ENCODE peak calls at places on chromosomes 6 and 20, in five cellular contexts. One of them, this sample, is unnamed.
A peak's percentile ranks its signal among the peaks of the same experiment; 100 is the strongest.

GRCh38 chr20:3808141-3808479 is 12.0 kb downstream of the CDC25B start:
- DNase-seq in effector memory CD4-positive, alpha-beta T cell: no peak
- DNase-seq in esophagus muscularis mucosa: peak; percentile 95
- DNase-seq in neural progenitor cell: no peak
- DNase-seq in CD8-positive, alpha-beta T cell: no peak
- DNase-seq in this sample: peak; percentile 53

GRCh38 chr20:49471397-49471796 is 11.1 kb downstream of the KCNB1 start:
- DNase-seq in effector memory CD4-positive, alpha-beta T cell: no peak
- DNase-seq in esophagus muscularis mucosa: no peak
- DNase-seq in neural progenitor cell: no peak
- DNase-seq in CD8-positive, alpha-beta T cell: no peak
- DNase-seq in this sample: no peak

GRCh38 chr6:39684790-39685485 is 40.3 kb downstream of the KIF6 start:
- DNase-seq in effector memory CD4-positive, alpha-beta T cell: no peak
- DNase-seq in esophagus muscularis mucosa: no peak
- DNase-seq in neural progenitor cell: no peak
- DNase-seq in CD8-positive, alpha-beta T cell: no peak
- DNase-seq in this sample: no peak

GRCh38 chr6:25660512-25660911 is 8.5 kb downstream of the SCGN start:
- DNase-seq in effector memory CD4-positive, alpha-beta T cell: no peak
- DNase-seq in esophagus muscularis mucosa: no peak
- DNase-seq in neural progenitor cell: no peak
- DNase-seq in CD8-positive, alpha-beta T cell: no peak
- DNase-seq in this sample: no peak

GRCh38 chr20:46438156-46438750 is 31.8 kb upstream of the ELMO2 start:
- DNase-seq in effector memory CD4-positive, alpha-beta T cell: peak; percentile 8
- DNase-seq in esophagus muscularis mucosa: no peak
- DNase-seq in neural progenitor cell: peak; percentile 65
- DNase-seq in CD8-positive, alpha-beta T cell: no peak
- DNase-seq in this sample: peak; percentile 6

GRCh38 chr20:1402149-1402548 is 9.3 kb upstream of the FKBP1A start:
- DNase-seq in effector memory CD4-positive, alpha-beta T cell: no peak
- DNase-seq in esophagus muscularis mucosa: peak; percentile 47
- DNase-seq in neural progenitor cell: no peak
- DNase-seq in CD8-positive, alpha-beta T cell: no peak
- DNase-seq in this sample: no peak

GRCh38 chr6:14305131-14305530 is 187.6 kb downstream of the CD83 start:
- DNase-seq in effector memory CD4-positive, alpha-beta T cell: no peak
- DNase-seq in esophagus muscularis mucosa: no peak
- DNase-seq in neural progenitor cell: no peak
- DNase-seq in CD8-positive, alpha-beta T cell: no peak
- DNase-seq in this sample: no peak

GRCh38 chr6:4049246-4049645 is 29.7 kb downstream of the FAM217A start:
- DNase-seq in effector memory CD4-positive, alpha-beta T cell: no peak
- DNase-seq in esophagus muscularis mucosa: no peak
- DNase-seq in neural progenitor cell: no peak
- DNase-seq in CD8-positive, alpha-beta T cell: no peak
- DNase-seq in this sample: no peak

GRCh38 chr6:8047466-8048292 is 16.5 kb downstream of the BLOC1S5 start:
- DNase-seq in effector memory CD4-positive, alpha-beta T cell: no peak
- DNase-seq in esophagus muscularis mucosa: no peak
- DNase-seq in neural progenitor cell: peak; percentile 46
- DNase-seq in CD8-positive, alpha-beta T cell: no peak
- DNase-seq in this sample: no peak

GRCh38 chr6:11328613-11329247 is 96.3 kb upstream of the NEDD9 start:
- DNase-seq in effector memory CD4-positive, alpha-beta T cell: no peak
- DNase-seq in esophagus muscularis mucosa: no peak
- DNase-seq in neural progenitor cell: no peak
- DNase-seq in CD8-positive, alpha-beta T cell: no peak
- DNase-seq in this sample: no peak

GRCh38 chr20:4151991-4152695 is 136.8 kb upstream of the RNF24 start:
- DNase-seq in effector memory CD4-positive, alpha-beta T cell: no peak
- DNase-seq in esophagus muscularis mucosa: no peak
- DNase-seq in neural progenitor cell: no peak
- DNase-seq in CD8-positive, alpha-beta T cell: no peak
- DNase-seq in this sample: no peak

GRCh38 chr6:36780517-36781210 is 58.6 kb downstream of the CPNE5 start:
- DNase-seq in effector memory CD4-positive, alpha-beta T cell: no peak
- DNase-seq in esophagus muscularis mucosa: no peak
- DNase-seq in neural progenitor cell: no peak
- DNase-seq in CD8-positive, alpha-beta T cell: no peak
- DNase-seq in this sample: no peak

GRCh38 chr6:26576407-26576843 is 20.3 kb upstream of the ABT1 start:
- DNase-seq in effector memory CD4-positive, alpha-beta T cell: no peak
- DNase-seq in esophagus muscularis mucosa: no peak
- DNase-seq in neural progenitor cell: no peak
- DNase-seq in CD8-positive, alpha-beta T cell: no peak
- DNase-seq in this sample: no peak

GRCh38 chr6:127367023-127367375 is 23.6 kb upstream of the ECHDC1 start:
- DNase-seq in effector memory CD4-positive, alpha-beta T cell: no peak
- DNase-seq in esophagus muscularis mucosa: no peak
- DNase-seq in neural progenitor cell: no peak
- DNase-seq in CD8-positive, alpha-beta T cell: no peak
- DNase-seq in this sample: no peak

GRCh38 chr6:3869632-3870527 is 20.7 kb downstream of the FAM50B start:
- DNase-seq in effector memory CD4-positive, alpha-beta T cell: no peak
- DNase-seq in esophagus muscularis mucosa: no peak
- DNase-seq in neural progenitor cell: no peak
- DNase-seq in CD8-positive, alpha-beta T cell: no peak
- DNase-seq in this sample: no peak

GRCh38 chr20:48405909-48406308 is 421.9 kb downstream of the PREX1 start:
- DNase-seq in effector memory CD4-positive, alpha-beta T cell: no peak
- DNase-seq in esophagus muscularis mucosa: no peak
- DNase-seq in neural progenitor cell: peak; percentile 39
- DNase-seq in CD8-positive, alpha-beta T cell: no peak
- DNase-seq in this sample: peak; percentile 19

GRCh38 chr20:57397004-57397692 is 6.0 kb downstream of the RBM38 start:
- DNase-seq in effector memory CD4-positive, alpha-beta T cell: no peak
- DNase-seq in esophagus muscularis mucosa: no peak
- DNase-seq in neural progenitor cell: no peak
- DNase-seq in CD8-positive, alpha-beta T cell: peak; percentile 52
- DNase-seq in this sample: no peak

GRCh38 chr6:43369174-43370002 is at the start of gene ZNF318:
- DNase-seq in effector memory CD4-positive, alpha-beta T cell: peak; percentile 90
- DNase-seq in esophagus muscularis mucosa: peak; percentile 98
- DNase-seq in neural progenitor cell: peak; percentile 100
- DNase-seq in CD8-positive, alpha-beta T cell: peak; percentile 94
- DNase-seq in this sample: peak; percentile 97

GRCh38 chr6:39228111-39228971 is 934 bp downstream of the KCNK5 start:
- DNase-seq in effector memory CD4-positive, alpha-beta T cell: no peak
- DNase-seq in esophagus muscularis mucosa: no peak
- DNase-seq in neural progenitor cell: peak; percentile 41
- DNase-seq in CD8-positive, alpha-beta T cell: no peak
- DNase-seq in this sample: no peak

GRCh38 chr6:169960891-169961611 is 209.6 kb downstream of the ERMARD start:
- DNase-seq in effector memory CD4-positive, alpha-beta T cell: no peak
- DNase-seq in esophagus muscularis mucosa: no peak
- DNase-seq in neural progenitor cell: peak; percentile 32
- DNase-seq in CD8-positive, alpha-beta T cell: peak; percentile 17
- DNase-seq in this sample: no peak

GRCh38 chr6:14462135-14462905 is 344.7 kb downstream of the CD83 start:
- DNase-seq in effector memory CD4-positive, alpha-beta T cell: no peak
- DNase-seq in esophagus muscularis mucosa: no peak
- DNase-seq in neural progenitor cell: no peak
- DNase-seq in CD8-positive, alpha-beta T cell: no peak
- DNase-seq in this sample: no peak

GRCh38 chr6:4582506-4582905 is 193.7 kb upstream of the CDYL start:
- DNase-seq in effector memory CD4-positive, alpha-beta T cell: no peak
- DNase-seq in esophagus muscularis mucosa: peak; percentile 82
- DNase-seq in neural progenitor cell: no peak
- DNase-seq in CD8-positive, alpha-beta T cell: no peak
- DNase-seq in this sample: no peak

GRCh38 chr20:57911512-57912226 is 201.9 kb upstream of the PMEPA1 start:
- DNase-seq in effector memory CD4-positive, alpha-beta T cell: no peak
- DNase-seq in esophagus muscularis mucosa: no peak
- DNase-seq in neural progenitor cell: no peak
- DNase-seq in CD8-positive, alpha-beta T cell: no peak
- DNase-seq in this sample: no peak

GRCh38 chr6:137160763-137161162 is 12.7 kb downstream of the IL22RA2 start:
- DNase-seq in effector memory CD4-positive, alpha-beta T cell: no peak
- DNase-seq in esophagus muscularis mucosa: no peak
- DNase-seq in neural progenitor cell: no peak
- DNase-seq in CD8-positive, alpha-beta T cell: no peak
- DNase-seq in this sample: no peak

GRCh38 chr20:32316667-32317066 is 39.2 kb downstream of the KIF3B start:
- DNase-seq in effector memory CD4-positive, alpha-beta T cell: no peak
- DNase-seq in esophagus muscularis mucosa: no peak
- DNase-seq in neural progenitor cell: no peak
- DNase-seq in CD8-positive, alpha-beta T cell: no peak
- DNase-seq in this sample: no peak
- H3K4me3 ChIP-seq in effector memory CD4-positive, alpha-beta T cell: no peak overlapping the region
- H3K4me3 ChIP-seq in esophagus muscularis mucosa: no peak overlapping the region
- H3K4me3 ChIP-seq in neural progenitor cell: no peak overlapping the region
- H3K4me3 ChIP-seq in CD8-positive, alpha-beta T cell: no peak overlapping the region
- H3K4me3 ChIP-seq in this sample: no peak overlapping the region

GRCh38 chr6:49462599-49462926 is 490 bp downstream of the MMUT start:
- DNase-seq in effector memory CD4-positive, alpha-beta T cell: no peak
- DNase-seq in esophagus muscularis mucosa: no peak
- DNase-seq in neural progenitor cell: peak; percentile 17
- DNase-seq in CD8-positive, alpha-beta T cell: no peak
- DNase-seq in this sample: no peak

GRCh38 chr6:49462071-49462470 is 982 bp downstream of the MMUT start:
- DNase-seq in effector memory CD4-positive, alpha-beta T cell: no peak
- DNase-seq in esophagus muscularis mucosa: no peak
- DNase-seq in neural progenitor cell: no peak
- DNase-seq in CD8-positive, alpha-beta T cell: no peak
- DNase-seq in this sample: no peak

GRCh38 chr6:49462927-49463611 is at the start of the genes CENPQ and MMUT:
- DNase-seq in effector memory CD4-positive, alpha-beta T cell: peak; percentile 87
- DNase-seq in esophagus muscularis mucosa: peak; percentile 98
- DNase-seq in neural progenitor cell: peak; percentile 97
- DNase-seq in CD8-positive, alpha-beta T cell: peak; percentile 92
- DNase-seq in this sample: peak; percentile 93

GRCh38 chr6:49463612-49463967 is 420 bp downstream of the CENPQ start:
- DNase-seq in effector memory CD4-positive, alpha-beta T cell: no peak
- DNase-seq in esophagus muscularis mucosa: no peak
- DNase-seq in neural progenitor cell: no peak
- DNase-seq in CD8-positive, alpha-beta T cell: no peak
- DNase-seq in this sample: no peak

DNA sequence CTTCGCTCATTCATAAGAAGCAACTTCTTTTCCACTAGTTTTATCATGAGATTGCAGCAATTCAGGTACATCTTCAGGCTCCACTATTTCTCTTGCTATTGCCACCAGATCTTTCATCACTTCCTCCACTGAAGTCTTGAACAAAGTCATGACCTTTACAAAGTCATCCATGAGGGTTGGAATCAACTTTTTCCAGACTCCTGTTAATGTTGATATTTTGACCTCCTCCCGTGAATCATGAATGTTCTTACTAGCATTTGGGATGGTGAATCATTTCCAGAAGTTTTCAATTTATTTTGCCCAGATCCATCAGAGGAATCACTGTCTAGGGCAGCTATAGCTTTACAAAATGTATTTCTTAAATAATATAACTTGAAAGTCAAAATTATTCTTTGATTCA is 1.5 kb downstream of the CENPQ start:
- DNase-seq in effector memory CD4-positive, alpha-beta T cell: no peak
- DNase-seq in esophagus muscularis mucosa: no peak
- DNase-seq in neural progenitor cell: no peak
- DNase-seq in CD8-positive, alpha-beta T cell: no peak
- DNase-seq in this sample: no peak
- H3K4me3 ChIP-seq in effector memory CD4-positive, alpha-beta T cell: no peak overlapping the region
- H3K4me3 ChIP-seq in esophagus muscularis mucosa: no peak overlapping the region
- H3K4me3 ChIP-seq in neural progenitor cell: peak overlapping the region; percentile 95
- H3K4me3 ChIP-seq in CD8-positive, alpha-beta T cell: no peak overlapping the region
- H3K4me3 ChIP-seq in this sample: peak overlapping the region; percentile 69

GRCh38 chr6:155270566-155271091 is 6.8 kb downstream of the CLDN20 start:
- DNase-seq in effector memory CD4-positive, alpha-beta T cell: no peak
- DNase-seq in esophagus muscularis mucosa: no peak
- DNase-seq in neural progenitor cell: peak; percentile 35
- DNase-seq in CD8-positive, alpha-beta T cell: no peak
- DNase-seq in this sample: no peak

GRCh38 chr6:155269765-155270164 is 6.0 kb downstream of the CLDN20 start:
- DNase-seq in effector memory CD4-positive, alpha-beta T cell: no peak
- DNase-seq in esophagus muscularis mucosa: no peak
- DNase-seq in neural progenitor cell: no peak
- DNase-seq in CD8-positive, alpha-beta T cell: no peak
- DNase-seq in this sample: no peak

GRCh38 chr6:155264704-155265320 is 999 bp downstream of the CLDN20 start:
- DNase-seq in effector memory CD4-positive, alpha-beta T cell: no peak
- DNase-seq in esophagus muscularis mucosa: no peak
- DNase-seq in neural progenitor cell: no peak
- DNase-seq in CD8-positive, alpha-beta T cell: no peak
- DNase-seq in this sample: no peak

GRCh38 chr6:155265843-155266535 is 2.2 kb downstream of the CLDN20 start:
- DNase-seq in effector memory CD4-positive, alpha-beta T cell: no peak
- DNase-seq in esophagus muscularis mucosa: no peak
- DNase-seq in neural progenitor cell: no peak
- DNase-seq in CD8-positive, alpha-beta T cell: no peak
- DNase-seq in this sample: no peak

GRCh38 chr6:155267411-155267810 is 3.6 kb downstream of the CLDN20 start:
- DNase-seq in effector memory CD4-positive, alpha-beta T cell: no peak
- DNase-seq in esophagus muscularis mucosa: no peak
- DNase-seq in neural progenitor cell: no peak
- DNase-seq in CD8-positive, alpha-beta T cell: no peak
- DNase-seq in this sample: no peak
- H3K4me3 ChIP-seq in effector memory CD4-positive, alpha-beta T cell: no peak overlapping the region
- H3K4me3 ChIP-seq in esophagus muscularis mucosa: no peak overlapping the region
- H3K4me3 ChIP-seq in neural progenitor cell: no peak overlapping the region
- H3K4me3 ChIP-seq in CD8-positive, alpha-beta T cell: no peak overlapping the region
- H3K4me3 ChIP-seq in this sample: no peak overlapping the region

GRCh38 chr20:61252601-61253263 is 671 bp downstream of the CDH4 start:
- DNase-seq in effector memory CD4-positive, alpha-beta T cell: no peak
- DNase-seq in esophagus muscularis mucosa: no peak
- DNase-seq in neural progenitor cell: peak; percentile 36
- DNase-seq in CD8-positive, alpha-beta T cell: no peak
- DNase-seq in this sample: no peak
- H3K4me3 ChIP-seq in effector memory CD4-positive, alpha-beta T cell: no peak overlapping the region
- H3K4me3 ChIP-seq in esophagus muscularis mucosa: peak overlapping the region; percentile 53
- H3K4me3 ChIP-seq in neural progenitor cell: peak overlapping the region; percentile 68
- H3K4me3 ChIP-seq in CD8-positive, alpha-beta T cell: no peak overlapping the region
- H3K4me3 ChIP-seq in this sample: no peak overlapping the region

GRCh38 chr6:131574133-131574532 is 1.1 kb downstream of the ARG1 start:
- DNase-seq in effector memory CD4-positive, alpha-beta T cell: no peak
- DNase-seq in esophagus muscularis mucosa: no peak
- DNase-seq in neural progenitor cell: no peak
- DNase-seq in CD8-positive, alpha-beta T cell: no peak
- DNase-seq in this sample: no peak
- H3K4me3 ChIP-seq in effector memory CD4-positive, alpha-beta T cell: no peak overlapping the region
- H3K4me3 ChIP-seq in esophagus muscularis mucosa: no peak overlapping the region
- H3K4me3 ChIP-seq in neural progenitor cell: no peak overlapping the region
- H3K4me3 ChIP-seq in CD8-positive, alpha-beta T cell: no peak overlapping the region
- H3K4me3 ChIP-seq in this sample: no peak overlapping the region

DNA sequence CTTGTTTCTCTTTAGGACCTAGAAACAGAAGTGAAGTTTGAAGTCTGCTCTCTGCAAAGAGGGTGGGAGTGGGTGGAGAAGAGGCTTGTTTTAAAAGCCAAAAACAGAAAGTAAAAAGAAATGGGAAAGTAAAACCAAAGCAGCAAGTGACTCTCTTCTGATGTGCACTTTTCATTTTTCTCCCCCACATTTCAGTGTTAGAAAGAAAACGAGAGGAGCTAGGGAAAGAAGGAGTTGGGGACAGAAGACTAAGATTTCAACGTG is 1.3 kb downstream of the C6orf141 start:
- DNase-seq in effector memory CD4-positive, alpha-beta T cell: no peak
- DNase-seq in esophagus muscularis mucosa: no peak
- DNase-seq in neural progenitor cell: no peak
- DNase-seq in CD8-positive, alpha-beta T cell: no peak
- DNase-seq in this sample: no peak
- H3K4me3 ChIP-seq in effector memory CD4-positive, alpha-beta T cell: no peak overlapping the region
- H3K4me3 ChIP-seq in esophagus muscularis mucosa: peak overlapping the region; percentile 43
- H3K4me3 ChIP-seq in neural progenitor cell: peak overlapping the region; percentile 75
- H3K4me3 ChIP-seq in CD8-positive, alpha-beta T cell: peak overlapping the region; percentile 50
- H3K4me3 ChIP-seq in this sample: peak overlapping the region; percentile 38

This sample was measured in HAP-1.